ENCODE peak calls at places on chromosomes 2 and 18, in six cellular contexts. One of them, this sample, is unnamed.

GRCh38 chr2:128195435-128195984 is 104.5 kb downstream of the UGGT1 start:
- DNase-seq in AG04450: no peak
- DNase-seq in foreskin fibroblast: no peak
- DNase-seq in adrenal gland: no peak
- DNase-seq in lung: no peak
- DNase-seq in nephron progenitor cell: no peak
- DNase-seq in this sample: no peak

GRCh38 chr18:26436176-26437031 is 111.9 kb downstream of the KCTD1 start:
- DNase-seq in AG04450: peak
- DNase-seq in foreskin fibroblast: peak
- DNase-seq in adrenal gland: no peak
- DNase-seq in lung: no peak
- DNase-seq in nephron progenitor cell: peak
- DNase-seq in this sample: no peak

GRCh38 chr2:226618875-226619605 is 180.6 kb downstream of the IRS1 start:
- DNase-seq in AG04450: no peak
- DNase-seq in foreskin fibroblast: peak
- DNase-seq in adrenal gland: no peak
- DNase-seq in lung: no peak
- DNase-seq in nephron progenitor cell: no peak
- DNase-seq in this sample: no peak

GRCh38 chr2:239397856-239398470 is 2.9 kb downstream of the HDAC4 start:
- DNase-seq in AG04450: no peak
- DNase-seq in foreskin fibroblast: peak
- DNase-seq in adrenal gland: peak
- DNase-seq in lung: no peak
- DNase-seq in nephron progenitor cell: peak
- DNase-seq in this sample: no peak

GRCh38 chr18:37668971-37669747 is 103.6 kb upstream of the CELF4 start:
- DNase-seq in AG04450: no peak
- DNase-seq in foreskin fibroblast: no peak
- DNase-seq in adrenal gland: peak
- DNase-seq in lung: peak
- DNase-seq in nephron progenitor cell: peak
- DNase-seq in this sample: no peak

GRCh38 chr2:1033058-1033457 is 82.4 kb downstream of the SNTG2 start:
- DNase-seq in AG04450: no peak
- DNase-seq in foreskin fibroblast: no peak
- DNase-seq in adrenal gland: no peak
- DNase-seq in lung: no peak
- DNase-seq in nephron progenitor cell: no peak
- DNase-seq in this sample: no peak

GRCh38 chr2:172333626-172334330 is 93.6 kb upstream of the ITGA6 start:
- DNase-seq in AG04450: no peak
- DNase-seq in foreskin fibroblast: no peak
- DNase-seq in adrenal gland: no peak
- DNase-seq in lung: no peak
- DNase-seq in nephron progenitor cell: no peak
- DNase-seq in this sample: no peak

GRCh38 chr2:16614314-16614860 is 51.2 kb downstream of the CYRIA start:
- DNase-seq in AG04450: no peak
- DNase-seq in foreskin fibroblast: no peak
- DNase-seq in adrenal gland: peak
- DNase-seq in lung: no peak
- DNase-seq in nephron progenitor cell: no peak
- DNase-seq in this sample: no peak

GRCh38 chr18:39701839-39702238 is 2136.2 kb upstream of the CELF4 start:
- DNase-seq in AG04450: no peak
- DNase-seq in foreskin fibroblast: no peak
- DNase-seq in adrenal gland: no peak
- DNase-seq in lung: no peak
- DNase-seq in nephron progenitor cell: no peak
- DNase-seq in this sample: no peak

GRCh38 chr18:43559507-43559906 is 282.2 kb upstream of the SYT4 start:
- DNase-seq in AG04450: no peak
- DNase-seq in foreskin fibroblast: no peak
- DNase-seq in adrenal gland: no peak
- DNase-seq in lung: no peak
- DNase-seq in nephron progenitor cell: no peak
- DNase-seq in this sample: no peak

DNA sequence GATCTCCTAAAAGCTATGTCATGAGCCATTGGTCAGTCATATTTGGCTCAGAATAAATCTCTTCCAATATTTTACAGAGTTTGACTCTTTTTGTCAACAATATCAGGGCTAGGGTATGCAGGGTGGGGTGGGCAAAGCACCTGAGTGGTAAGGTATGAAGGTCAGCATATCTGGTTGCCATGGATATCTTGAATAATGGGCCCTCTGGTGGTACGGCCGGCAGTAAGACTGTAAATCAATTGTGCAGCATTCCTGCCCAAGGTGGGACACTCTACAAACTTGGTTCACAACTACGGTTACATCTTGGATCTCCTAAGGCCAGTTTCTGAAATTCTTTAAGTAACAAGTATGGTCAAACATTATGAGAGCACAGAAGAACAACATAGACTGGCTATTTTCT is 119.6 kb downstream of the SPOPL start:
- DNase-seq in AG04450: no peak
- DNase-seq in foreskin fibroblast: no peak
- DNase-seq in adrenal gland: no peak
- DNase-seq in lung: no peak
- DNase-seq in nephron progenitor cell: no peak
- DNase-seq in this sample: peak
- TF ChIP-seq CTCF in AG04450: no peak
- TF ChIP-seq CTCF in foreskin fibroblast: no peak
- TF ChIP-seq CTCF in adrenal gland: no peak
- TF ChIP-seq CTCF in lung: no peak
- TF ChIP-seq CTCF in nephron progenitor cell: no peak
- TF ChIP-seq CTCF in this sample: peak

GRCh38 chr2:205716126-205716525 is 33.8 kb downstream of the NRP2 start:
- DNase-seq in AG04450: no peak
- DNase-seq in foreskin fibroblast: no peak
- DNase-seq in adrenal gland: no peak
- DNase-seq in lung: no peak
- DNase-seq in nephron progenitor cell: no peak
- DNase-seq in this sample: no peak
- TF ChIP-seq CTCF in AG04450: peak
- TF ChIP-seq CTCF in foreskin fibroblast: no peak
- TF ChIP-seq CTCF in adrenal gland: no peak
- TF ChIP-seq CTCF in lung: no peak
- TF ChIP-seq CTCF in nephron progenitor cell: no peak
- TF ChIP-seq CTCF in this sample: peak

GRCh38 chr18:21132398-21132918 is 20.8 kb upstream of the ROCK1 start:
- DNase-seq in AG04450: no peak
- DNase-seq in foreskin fibroblast: no peak
- DNase-seq in adrenal gland: no peak
- DNase-seq in lung: no peak
- DNase-seq in nephron progenitor cell: no peak
- DNase-seq in this sample: no peak

GRCh38 chr18:21131698-21132230 is 20.2 kb upstream of the ROCK1 start:
- DNase-seq in AG04450: no peak
- DNase-seq in foreskin fibroblast: no peak
- DNase-seq in adrenal gland: no peak
- DNase-seq in lung: no peak
- DNase-seq in nephron progenitor cell: no peak
- DNase-seq in this sample: no peak

GRCh38 chr18:21129586-21130216 is 18.1 kb upstream of the ROCK1 start:
- DNase-seq in AG04450: peak
- DNase-seq in foreskin fibroblast: peak
- DNase-seq in adrenal gland: no peak
- DNase-seq in lung: no peak
- DNase-seq in nephron progenitor cell: no peak
- DNase-seq in this sample: no peak

GRCh38 chr18:21134895-21135294 is 23.3 kb upstream of the ROCK1 start:
- DNase-seq in AG04450: no peak
- DNase-seq in foreskin fibroblast: peak
- DNase-seq in adrenal gland: no peak
- DNase-seq in lung: no peak
- DNase-seq in nephron progenitor cell: no peak
- DNase-seq in this sample: no peak
- TF ChIP-seq CTCF in AG04450: peak
- TF ChIP-seq CTCF in foreskin fibroblast: no peak
- TF ChIP-seq CTCF in adrenal gland: peak
- TF ChIP-seq CTCF in lung: peak
- TF ChIP-seq CTCF in nephron progenitor cell: no peak
- TF ChIP-seq CTCF in this sample: no peak

DNA sequence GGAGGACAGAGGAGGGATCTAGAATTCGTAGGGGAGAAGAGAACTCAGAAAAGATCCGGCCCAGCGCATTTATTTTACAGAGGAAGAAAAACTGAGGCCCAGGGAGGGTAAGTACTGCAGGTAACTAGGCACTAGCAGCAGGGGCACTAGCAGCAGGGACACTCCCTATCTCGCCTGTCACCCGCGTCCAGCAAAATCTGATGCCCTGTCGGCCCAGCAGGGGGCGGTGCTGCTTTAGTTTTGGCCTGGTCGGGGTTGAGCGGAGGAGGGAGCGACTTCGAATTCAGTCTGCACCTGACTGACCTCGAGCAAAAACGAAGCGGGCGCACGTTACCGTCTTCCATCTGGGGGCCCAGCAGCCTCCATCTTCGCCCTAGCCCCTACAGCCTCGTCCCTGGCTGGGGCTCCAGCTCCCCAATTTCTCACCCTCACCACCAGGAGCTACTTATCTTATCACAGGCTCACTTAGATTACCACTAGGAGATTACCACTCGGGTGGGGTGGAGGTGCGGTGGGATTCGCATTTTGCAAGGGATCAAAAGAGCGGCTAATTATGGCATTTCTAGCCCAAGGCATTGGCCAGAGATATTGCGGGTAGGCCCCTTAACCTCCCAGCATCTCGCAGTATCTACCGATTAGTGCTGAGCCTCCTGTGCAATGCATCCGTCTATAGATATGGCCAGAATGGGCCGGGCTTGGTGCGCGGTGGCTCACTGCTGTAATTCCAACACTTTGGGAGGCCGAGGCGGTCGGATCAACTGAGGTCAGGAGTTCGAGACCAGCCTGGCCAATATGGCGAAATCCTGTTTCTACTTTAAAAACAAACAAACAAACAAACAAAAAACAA is 17.8 kb upstream of the CD8A start:
- DNase-seq in AG04450: peak
- DNase-seq in foreskin fibroblast: peak
- DNase-seq in adrenal gland: peak
- DNase-seq in lung: peak
- DNase-seq in nephron progenitor cell: peak
- DNase-seq in this sample: peak
- TF ChIP-seq CTCF in AG04450: peak
- TF ChIP-seq CTCF in foreskin fibroblast: peak
- TF ChIP-seq CTCF in adrenal gland: peak
- TF ChIP-seq CTCF in lung: peak
- TF ChIP-seq CTCF in nephron progenitor cell: peak
- TF ChIP-seq CTCF in this sample: peak

DNA sequence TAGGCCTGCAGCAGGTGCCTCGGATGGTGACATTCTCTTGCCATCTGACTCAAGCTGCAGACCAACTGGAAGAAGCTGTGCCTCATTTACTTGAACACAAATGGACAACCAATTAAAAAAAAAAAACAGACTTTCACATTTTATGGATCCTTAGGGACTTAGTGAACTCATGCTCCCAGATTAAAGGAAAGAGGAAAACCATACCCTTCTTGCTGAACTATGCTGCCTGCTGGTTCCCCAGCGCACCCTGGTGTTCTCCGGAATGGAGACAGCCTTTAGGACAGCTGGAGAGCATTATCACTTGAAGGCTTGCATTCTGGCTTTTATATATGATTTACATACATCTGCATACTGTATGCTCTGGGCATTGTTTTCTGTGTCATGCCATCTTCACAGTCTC is 370.7 kb downstream of the SLC4A3 start:
- DNase-seq in AG04450: no peak
- DNase-seq in foreskin fibroblast: no peak
- DNase-seq in adrenal gland: no peak
- DNase-seq in lung: no peak
- DNase-seq in nephron progenitor cell: peak
- DNase-seq in this sample: no peak
- TF ChIP-seq CTCF in AG04450: no peak
- TF ChIP-seq CTCF in foreskin fibroblast: peak
- TF ChIP-seq CTCF in adrenal gland: no peak
- TF ChIP-seq CTCF in lung: no peak
- TF ChIP-seq CTCF in nephron progenitor cell: no peak
- TF ChIP-seq CTCF in this sample: no peak

GRCh38 chr2:219619235-219619634 is 8.2 kb upstream of the SLC4A3 start:
- DNase-seq in AG04450: no peak
- DNase-seq in foreskin fibroblast: no peak
- DNase-seq in adrenal gland: no peak
- DNase-seq in lung: no peak
- DNase-seq in nephron progenitor cell: no peak
- DNase-seq in this sample: no peak
- TF ChIP-seq CTCF in AG04450: no peak
- TF ChIP-seq CTCF in foreskin fibroblast: no peak
- TF ChIP-seq CTCF in adrenal gland: no peak
- TF ChIP-seq CTCF in lung: no peak
- TF ChIP-seq CTCF in nephron progenitor cell: peak
- TF ChIP-seq CTCF in this sample: peak

GRCh38 chr18:36469471-36469870 is 172.0 kb downstream of the FHOD3 start:
- DNase-seq in AG04450: no peak
- DNase-seq in foreskin fibroblast: no peak
- DNase-seq in adrenal gland: no peak
- DNase-seq in lung: no peak
- DNase-seq in nephron progenitor cell: no peak
- DNase-seq in this sample: no peak
- TF ChIP-seq CTCF in AG04450: no peak
- TF ChIP-seq CTCF in foreskin fibroblast: no peak
- TF ChIP-seq CTCF in adrenal gland: no peak
- TF ChIP-seq CTCF in lung: no peak
- TF ChIP-seq CTCF in nephron progenitor cell: no peak
- TF ChIP-seq CTCF in this sample: no peak

DNA sequence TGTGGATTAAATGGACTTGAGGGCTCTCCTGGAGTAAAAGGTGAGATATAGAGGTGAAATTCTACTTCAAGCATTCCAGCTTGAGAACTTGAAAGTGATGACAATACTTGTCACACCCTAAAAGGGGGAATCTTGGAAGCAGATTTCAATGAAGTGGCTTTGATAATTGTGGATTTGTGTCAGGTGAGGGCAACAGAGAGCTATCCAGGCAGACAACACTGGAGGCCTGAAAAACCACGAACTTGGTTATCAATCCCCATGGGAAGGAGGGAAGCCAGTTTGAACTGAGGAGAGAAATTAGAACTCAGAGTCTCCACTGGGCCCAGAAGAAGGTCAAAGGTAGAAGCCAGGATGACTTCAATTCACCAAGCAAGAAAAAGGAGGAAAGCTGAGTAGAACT is 263.9 kb downstream of the FIGN start:
- DNase-seq in AG04450: no peak
- DNase-seq in foreskin fibroblast: no peak
- DNase-seq in adrenal gland: no peak
- DNase-seq in lung: no peak
- DNase-seq in nephron progenitor cell: no peak
- DNase-seq in this sample: no peak
- TF ChIP-seq CTCF in AG04450: peak
- TF ChIP-seq CTCF in foreskin fibroblast: peak
- TF ChIP-seq CTCF in adrenal gland: peak
- TF ChIP-seq CTCF in lung: no peak
- TF ChIP-seq CTCF in nephron progenitor cell: no peak
- TF ChIP-seq CTCF in this sample: peak